ENCODE peak calls at places on chromosomes 11 and 22, in ten cellular contexts. L is K562, K is ovary, E is mesothelial cell of epicardium, W is fibroblast of pulmonary artery, X is tibial nerve, O is stomach, T is colonic mucosa, P is progenitor cell of endocrine pancreas, C is BE2C. N is an unnamed sample.

GRCh38 chr11:132770802-132771545 is 761.3 kb downstream of the OPCML start:
- DNase-seq in O (no peak), W (no peak), E (no peak), T (no peak), C (no peak), L (no peak), K (no peak), X (no peak), P (no peak), N (peak)

GRCh38 chr22:32475428-32476010 is 908 bp downstream of the FBXO7 start:
- DNase-seq in K (peak), E (no peak), W (peak), L (no peak), C (peak), P (no peak), T (peak), O (peak), X (no peak), N (peak)

GRCh38 chr11:61645179-61645868 is 34.9 kb upstream of the DAGLA start:
- DNase-seq in E (no peak), K (no peak), L (no peak), X (no peak), T (no peak), C (no peak), W (no peak), O (no peak), P (no peak), N (no peak)

GRCh38 chr22:24583221-24583971 is 9.5 kb downstream of the LRRC75B start:
- DNase-seq in W (peak), E (no peak), L (no peak), K (no peak), O (no peak), C (peak), T (no peak), P (no peak), X (no peak), N (no peak)

GRCh38 chr11:34044664-34045485 is 6.7 kb upstream of the CAPRIN1 start:
- DNase-seq in P (no peak), E (no peak), K (no peak), X (peak), O (no peak), C (peak), W (peak), L (peak), T (no peak), N (peak)

GRCh38 chr11:17197431-17197898 is 10.3 kb downstream of the PIK3C2A start:
- DNase-seq in X (no peak), K (no peak), W (peak), C (no peak), P (no peak), T (no peak), O (no peak), L (no peak), E (no peak), N (peak)

GRCh38 chr22:42114721-42115120 is 15.9 kb downstream of the CYP2D6 start:
- DNase-seq in E (no peak), X (no peak), W (peak), C (peak), K (no peak), T (no peak), O (no peak), P (no peak), L (no peak), N (peak)

GRCh38 chr11:61880454-61880853 is 10.9 kb downstream of the FADS3 start:
- DNase-seq in C (no peak), P (no peak), W (no peak), T (no peak), E (no peak), L (no peak), X (no peak), K (no peak), O (no peak), N (no peak)

GRCh38 chr22:23072035-23072910 is 2.0 kb downstream of the GNAZ start:
- DNase-seq in T (no peak), C (no peak), P (no peak), E (no peak), K (no peak), O (no peak), X (no peak), W (no peak), L (no peak), N (no peak)

GRCh38 chr11:13135385-13136271 is 126.5 kb downstream of the RASSF10 start:
- DNase-seq in K (no peak), X (no peak), C (no peak), E (no peak), W (peak), T (no peak), L (no peak), P (no peak), O (no peak), N (peak)

GRCh38 chr11:12746593-12747097 is 72.4 kb downstream of the TEAD1 start:
- DNase-seq in T (no peak), E (peak), O (no peak), L (peak), K (peak), W (peak), P (peak), C (peak), X (no peak), N (peak)

GRCh38 chr11:124612045-124612444 is 817 bp downstream of the PANX3 start:
- DNase-seq in E (no peak), W (no peak), T (no peak), X (no peak), O (no peak), C (no peak), K (no peak), P (no peak), L (no peak), N (no peak)

GRCh38 chr22:22770280-22770871 is 117.2 kb upstream of the IGLL5 start:
- DNase-seq in E (no peak), W (peak), C (peak), O (peak), P (peak), K (peak), X (peak), L (peak), T (peak), N (peak)

GRCh38 chr22:44709881-44710400 is 7.9 kb downstream of the PRR5 start:
- DNase-seq in O (no peak), C (peak), X (no peak), T (no peak), W (no peak), E (no peak), K (no peak), P (no peak), L (peak), N (no peak)

GRCh38 chr22:47816121-47816915 is 1053.9 kb downstream of the TBC1D22A start:
- DNase-seq in L (no peak), P (no peak), K (no peak), C (no peak), X (no peak), O (no peak), T (no peak), E (no peak), W (no peak), N (no peak)

GRCh38 chr22:19872779-19873137 is 18.1 kb upstream of the GNB1L start:
- DNase-seq in E (peak), W (no peak), T (peak), P (no peak), C (no peak), L (no peak), K (peak), O (peak), X (no peak), N (no peak)

GRCh38 chr11:48011125-48012050 is 31.0 kb downstream of the PTPRJ start:
- DNase-seq in O (no peak), T (no peak), C (no peak), P (no peak), E (no peak), L (no peak), W (no peak), K (no peak), X (no peak), N (no peak)

GRCh38 chr11:125435461-125436238 is 60.4 kb downstream of the FEZ1 start:
- DNase-seq in X (no peak), W (peak), O (no peak), T (no peak), K (no peak), C (no peak), P (no peak), E (no peak), L (peak), N (peak)

GRCh38 chr11:46719048-46719542 is at the start of gene F2:
- DNase-seq in W (no peak), C (no peak), E (no peak), P (no peak), L (no peak), O (no peak), K (no peak), X (no peak), T (no peak), N (no peak)

GRCh38 chr11:120335928-120336640 is at the start of gene ARHGEF12:
- DNase-seq in W (peak), X (peak), T (peak), E (peak), O (peak), L (peak), P (peak), K (peak), C (peak), N (peak)
- TF ChIP-seq CTCF in W (no peak), X (peak), T (no peak), E (no peak), O (no peak), L (peak), P (peak), K (no peak), C (peak), N (peak)

GRCh38 chr11:10688401-10688800 is 5.2 kb downstream of the IRAG1 start:
- DNase-seq in E (no peak), C (no peak), X (no peak), O (no peak), P (no peak), W (no peak), L (peak), K (no peak), T (no peak), N (no peak)
- TF ChIP-seq CTCF in E (peak), C (peak), X (no peak), O (no peak), P (peak), W (peak), L (peak), K (no peak), T (peak), N (peak)

DNA sequence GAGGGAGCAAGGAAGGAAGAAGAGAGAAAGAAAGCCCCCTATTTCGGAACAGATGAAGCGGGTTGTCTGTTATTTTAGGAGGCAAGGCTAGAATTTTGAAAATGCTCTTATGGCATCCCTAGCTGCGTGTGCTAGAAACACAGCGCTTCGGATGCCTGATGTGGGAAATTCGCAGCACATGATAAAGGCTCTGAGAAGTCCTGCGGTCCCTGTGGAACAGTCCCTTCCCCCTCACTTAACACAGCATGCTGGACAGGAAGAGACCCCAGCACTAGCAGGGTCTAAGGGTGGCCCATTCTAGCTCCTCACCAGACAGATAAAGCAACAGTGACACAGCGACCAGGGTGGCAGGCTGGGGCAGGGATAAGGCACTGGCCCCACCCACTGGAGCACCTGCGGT is 75.8 kb downstream of the SCUBE1 start:
- DNase-seq in T (no peak), C (no peak), X (no peak), W (no peak), O (no peak), L (no peak), E (no peak), P (no peak), K (no peak), N (no peak)
- TF ChIP-seq CTCF in T (no peak), C (no peak), X (no peak), W (no peak), O (no peak), L (no peak), E (no peak), P (no peak), K (no peak), N (no peak)

GRCh38 chr11:45541693-45542434 is 123.6 kb downstream of the CHST1 start:
- DNase-seq in E (no peak), X (no peak), W (no peak), K (no peak), T (no peak), L (no peak), C (no peak), O (no peak), P (no peak), N (no peak)

GRCh38 chr11:45535033-45535432 is 130.4 kb downstream of the CHST1 start:
- DNase-seq in P (no peak), W (no peak), C (no peak), T (no peak), L (no peak), O (no peak), K (no peak), E (no peak), X (no peak), N (no peak)

GRCh38 chr11:45538939-45539338 is 126.5 kb downstream of the CHST1 start:
- DNase-seq in X (no peak), T (no peak), P (no peak), O (no peak), K (no peak), L (no peak), W (no peak), C (no peak), E (no peak), N (no peak)

GRCh38 chr11:45537617-45538016 is 127.8 kb downstream of the CHST1 start:
- DNase-seq in E (no peak), T (no peak), C (no peak), K (no peak), L (no peak), X (no peak), W (peak), P (no peak), O (no peak), N (peak)

GRCh38 chr11:45538363-45538762 is 127.1 kb downstream of the CHST1 start:
- DNase-seq in L (no peak), W (no peak), O (no peak), C (no peak), E (no peak), T (no peak), K (no peak), X (no peak), P (no peak), N (no peak)
- TF ChIP-seq CTCF in L (no peak), W (no peak), O (no peak), C (no peak), E (no peak), T (no peak), K (no peak), X (no peak), P (no peak), N (no peak)

DNA sequence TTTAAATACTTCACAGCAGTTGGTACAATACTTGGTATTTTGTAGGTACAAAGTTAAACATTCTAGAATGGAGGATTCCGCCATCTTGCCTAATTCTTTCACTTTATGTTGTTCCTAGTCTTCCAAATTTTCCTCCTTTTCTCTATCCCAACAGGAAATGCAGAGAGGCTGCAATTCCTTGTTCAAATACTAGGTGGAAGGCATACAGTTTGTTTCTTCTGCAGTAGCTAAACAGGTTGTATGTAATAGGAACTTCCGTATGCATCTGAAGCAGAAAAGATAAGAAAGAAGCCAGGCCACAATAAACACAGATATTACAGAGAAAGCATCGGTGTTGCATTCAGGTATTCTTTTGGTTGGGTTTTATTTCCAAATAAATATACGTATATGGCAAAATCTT is 186.4 kb upstream of the MTMR2 start:
- DNase-seq in C (no peak), L (no peak), X (no peak), E (no peak), T (no peak), W (no peak), O (no peak), K (no peak), P (no peak), N (no peak)
- TF ChIP-seq CTCF in C (peak), L (peak), X (no peak), E (no peak), T (no peak), W (no peak), O (peak), K (no peak), P (no peak), N (no peak)

GRCh38 chr11:68825603-68826002 is 16.1 kb downstream of the CPT1A start:
- DNase-seq in O (peak), T (peak), E (no peak), C (no peak), X (no peak), P (no peak), L (no peak), K (no peak), W (no peak), N (no peak)
- TF ChIP-seq CTCF in O (no peak), T (no peak), E (no peak), C (no peak), X (no peak), P (peak), L (peak), K (no peak), W (no peak), N (no peak)

GRCh38 chr11:118699508-118700220 is 20.2 kb upstream of the TREH start:
- DNase-seq in W (no peak), T (no peak), K (no peak), X (no peak), O (no peak), E (no peak), C (no peak), L (no peak), P (no peak), N (no peak)

GRCh38 chr11:118694771-118695170 is 15.3 kb upstream of the TREH start:
- DNase-seq in L (no peak), W (no peak), E (no peak), C (no peak), K (no peak), O (no peak), T (no peak), P (no peak), X (no peak), N (no peak)

GRCh38 chr11:118697346-118697745 is 17.9 kb upstream of the TREH start:
- DNase-seq in P (no peak), W (no peak), C (no peak), T (no peak), L (no peak), X (no peak), K (no peak), O (no peak), E (no peak), N (no peak)

GRCh38 chr11:118694185-118694584 is 14.7 kb upstream of the TREH start:
- DNase-seq in K (no peak), X (no peak), L (no peak), E (no peak), W (no peak), O (no peak), T (no peak), P (no peak), C (no peak), N (no peak)

GRCh38 chr11:118696673-118697226 is 17.3 kb upstream of the TREH start:
- DNase-seq in C (no peak), X (no peak), P (no peak), O (no peak), L (no peak), T (no peak), W (no peak), E (no peak), K (no peak), N (no peak)
- TF ChIP-seq CTCF in C (no peak), X (no peak), P (peak), O (no peak), L (no peak), T (no peak), W (no peak), E (no peak), K (no peak), N (no peak)

N was measured in choroid plexus epithelial cell.